ENCODE peak calls at places on chromosome 21, in seven cellular contexts. One of them, this sample, is unnamed.

GRCh38 chr21:46459356-46460112 is 843 bp downstream of the DIP2A start:
- DNase-seq in colonic mucosa: peak
- DNase-seq in lower leg skin: peak
- DNase-seq in AG04449: no peak
- DNase-seq in transverse colon: peak
- DNase-seq in prostate gland: peak
- DNase-seq in HCT116: no peak
- DNase-seq in this sample: no peak

GRCh38 chr21:31221051-31221450 is 123.0 kb downstream of the TIAM1 start:
- DNase-seq in colonic mucosa: no peak
- DNase-seq in lower leg skin: no peak
- DNase-seq in AG04449: no peak
- DNase-seq in transverse colon: no peak
- DNase-seq in prostate gland: no peak
- DNase-seq in HCT116: no peak
- DNase-seq in this sample: no peak

GRCh38 chr21:27149034-27149433 is 182.1 kb upstream of the ADAMTS5 start:
- DNase-seq in colonic mucosa: no peak
- DNase-seq in lower leg skin: no peak
- DNase-seq in AG04449: peak
- DNase-seq in transverse colon: no peak
- DNase-seq in prostate gland: no peak
- DNase-seq in HCT116: no peak
- DNase-seq in this sample: no peak

GRCh38 chr21:46434322-46434958 is 24.3 kb upstream of the DIP2A start:
- DNase-seq in colonic mucosa: no peak
- DNase-seq in lower leg skin: no peak
- DNase-seq in AG04449: no peak
- DNase-seq in transverse colon: no peak
- DNase-seq in prostate gland: no peak
- DNase-seq in HCT116: no peak
- DNase-seq in this sample: no peak

GRCh38 chr21:27795418-27795817 is 828.5 kb upstream of the ADAMTS5 start:
- DNase-seq in colonic mucosa: no peak
- DNase-seq in lower leg skin: no peak
- DNase-seq in AG04449: no peak
- DNase-seq in transverse colon: no peak
- DNase-seq in prostate gland: no peak
- DNase-seq in HCT116: no peak
- DNase-seq in this sample: no peak

GRCh38 chr21:36156815-36157670 is at the start of gene DOP1B:
- DNase-seq in colonic mucosa: peak
- DNase-seq in lower leg skin: peak
- DNase-seq in AG04449: no peak
- DNase-seq in transverse colon: peak
- DNase-seq in prostate gland: no peak
- DNase-seq in HCT116: no peak
- DNase-seq in this sample: no peak

GRCh38 chr21:32140212-32141008 is 138.4 kb downstream of the MIS18A start:
- DNase-seq in colonic mucosa: no peak
- DNase-seq in lower leg skin: no peak
- DNase-seq in AG04449: no peak
- DNase-seq in transverse colon: no peak
- DNase-seq in prostate gland: no peak
- DNase-seq in HCT116: no peak
- DNase-seq in this sample: no peak

GRCh38 chr21:38488640-38489282 is 9.5 kb downstream of the ERG start:
- DNase-seq in colonic mucosa: no peak
- DNase-seq in lower leg skin: no peak
- DNase-seq in AG04449: no peak
- DNase-seq in transverse colon: no peak
- DNase-seq in prostate gland: no peak
- DNase-seq in HCT116: no peak
- DNase-seq in this sample: no peak

GRCh38 chr21:43193651-43194302 is 25.0 kb downstream of the CRYAA start:
- DNase-seq in colonic mucosa: peak
- DNase-seq in lower leg skin: peak
- DNase-seq in AG04449: peak
- DNase-seq in transverse colon: no peak
- DNase-seq in prostate gland: peak
- DNase-seq in HCT116: no peak
- DNase-seq in this sample: no peak

GRCh38 chr21:33121715-33122475 is 52.0 kb downstream of the OLIG1 start:
- DNase-seq in colonic mucosa: no peak
- DNase-seq in lower leg skin: no peak
- DNase-seq in AG04449: no peak
- DNase-seq in transverse colon: no peak
- DNase-seq in prostate gland: peak
- DNase-seq in HCT116: peak
- DNase-seq in this sample: no peak

GRCh38 chr21:32278068-32278467 is 781 bp downstream of the MIS18A start:
- DNase-seq in colonic mucosa: no peak
- DNase-seq in lower leg skin: peak
- DNase-seq in AG04449: no peak
- DNase-seq in transverse colon: no peak
- DNase-seq in prostate gland: no peak
- DNase-seq in HCT116: no peak
- DNase-seq in this sample: no peak

GRCh38 chr21:26587621-26588260 is 14.7 kb upstream of the CYYR1 start:
- DNase-seq in colonic mucosa: no peak
- DNase-seq in lower leg skin: no peak
- DNase-seq in AG04449: peak
- DNase-seq in transverse colon: no peak
- DNase-seq in prostate gland: no peak
- DNase-seq in HCT116: no peak
- DNase-seq in this sample: no peak

GRCh38 chr21:33228455-33228854 is 1.3 kb upstream of the IFNAR2 start:
- DNase-seq in colonic mucosa: no peak
- DNase-seq in lower leg skin: no peak
- DNase-seq in AG04449: no peak
- DNase-seq in transverse colon: no peak
- DNase-seq in prostate gland: no peak
- DNase-seq in HCT116: no peak
- DNase-seq in this sample: no peak

GRCh38 chr21:32334980-32335471 is 36.4 kb downstream of the MRAP start:
- DNase-seq in colonic mucosa: no peak
- DNase-seq in lower leg skin: no peak
- DNase-seq in AG04449: no peak
- DNase-seq in transverse colon: no peak
- DNase-seq in prostate gland: no peak
- DNase-seq in HCT116: no peak
- DNase-seq in this sample: no peak

GRCh38 chr21:40176732-40177131 is 309.5 kb downstream of the PCP4 start:
- DNase-seq in colonic mucosa: no peak
- DNase-seq in lower leg skin: no peak
- DNase-seq in AG04449: no peak
- DNase-seq in transverse colon: no peak
- DNase-seq in prostate gland: no peak
- DNase-seq in HCT116: no peak
- DNase-seq in this sample: no peak

GRCh38 chr21:38048241-38048640 is 132.0 kb upstream of the KCNJ6 start:
- DNase-seq in colonic mucosa: no peak
- DNase-seq in lower leg skin: no peak
- DNase-seq in AG04449: no peak
- DNase-seq in transverse colon: no peak
- DNase-seq in prostate gland: peak
- DNase-seq in HCT116: no peak
- DNase-seq in this sample: peak

GRCh38 chr21:43194303-43195130 is 25.7 kb downstream of the CRYAA start:
- DNase-seq in colonic mucosa: peak
- DNase-seq in lower leg skin: peak
- DNase-seq in AG04449: no peak
- DNase-seq in transverse colon: no peak
- DNase-seq in prostate gland: peak
- DNase-seq in HCT116: no peak
- DNase-seq in this sample: no peak

GRCh38 chr21:36030581-36031189 is 29.6 kb downstream of the SETD4 start:
- DNase-seq in colonic mucosa: no peak
- DNase-seq in lower leg skin: no peak
- DNase-seq in AG04449: no peak
- DNase-seq in transverse colon: no peak
- DNase-seq in prostate gland: no peak
- DNase-seq in HCT116: no peak
- DNase-seq in this sample: no peak

GRCh38 chr21:17250651-17251294 is 262.1 kb upstream of the CXADR start:
- DNase-seq in colonic mucosa: no peak
- DNase-seq in lower leg skin: no peak
- DNase-seq in AG04449: no peak
- DNase-seq in transverse colon: no peak
- DNase-seq in prostate gland: no peak
- DNase-seq in HCT116: no peak
- DNase-seq in this sample: peak

GRCh38 chr21:19523066-19523465 is 1119.5 kb upstream of the TMPRSS15 start:
- DNase-seq in colonic mucosa: no peak
- DNase-seq in lower leg skin: no peak
- DNase-seq in AG04449: no peak
- DNase-seq in transverse colon: no peak
- DNase-seq in prostate gland: no peak
- DNase-seq in HCT116: no peak
- DNase-seq in this sample: no peak

GRCh38 chr21:38326899-38327298 is 70.1 kb downstream of the KCNJ15 start:
- DNase-seq in colonic mucosa: no peak
- DNase-seq in lower leg skin: no peak
- DNase-seq in AG04449: no peak
- DNase-seq in transverse colon: no peak
- DNase-seq in prostate gland: no peak
- DNase-seq in HCT116: no peak
- DNase-seq in this sample: no peak

DNA sequence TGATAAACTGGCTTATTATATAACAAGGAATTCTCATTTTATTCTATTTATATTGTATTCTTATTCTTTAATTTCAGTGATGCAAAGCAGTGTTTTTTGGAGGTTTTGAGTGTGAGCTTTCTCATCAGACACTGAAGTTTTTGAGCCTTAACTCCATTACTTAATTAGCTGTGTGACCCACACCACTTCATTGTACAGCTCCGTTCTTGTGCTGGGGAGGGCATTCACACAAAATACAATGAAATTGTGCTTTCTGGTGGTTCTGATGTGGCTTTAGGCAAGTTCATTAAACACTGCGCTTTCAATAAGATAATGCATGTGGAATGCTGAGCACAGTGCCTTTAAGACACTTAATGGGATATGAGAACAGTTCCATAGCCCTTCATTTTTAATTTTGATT is 102.7 kb upstream of the TPTE start:
- DNase-seq in colonic mucosa: no peak
- DNase-seq in lower leg skin: no peak
- DNase-seq in AG04449: no peak
- DNase-seq in transverse colon: no peak
- DNase-seq in prostate gland: no peak
- DNase-seq in HCT116: no peak
- DNase-seq in this sample: no peak
- H3K4me3 ChIP-seq in colonic mucosa: no peak
- H3K4me3 ChIP-seq in lower leg skin: no peak
- H3K4me3 ChIP-seq in AG04449: no peak
- H3K4me3 ChIP-seq in transverse colon: no peak
- H3K4me3 ChIP-seq in prostate gland: no peak
- H3K4me3 ChIP-seq in HCT116: no peak
- H3K4me3 ChIP-seq in this sample: no peak

DNA sequence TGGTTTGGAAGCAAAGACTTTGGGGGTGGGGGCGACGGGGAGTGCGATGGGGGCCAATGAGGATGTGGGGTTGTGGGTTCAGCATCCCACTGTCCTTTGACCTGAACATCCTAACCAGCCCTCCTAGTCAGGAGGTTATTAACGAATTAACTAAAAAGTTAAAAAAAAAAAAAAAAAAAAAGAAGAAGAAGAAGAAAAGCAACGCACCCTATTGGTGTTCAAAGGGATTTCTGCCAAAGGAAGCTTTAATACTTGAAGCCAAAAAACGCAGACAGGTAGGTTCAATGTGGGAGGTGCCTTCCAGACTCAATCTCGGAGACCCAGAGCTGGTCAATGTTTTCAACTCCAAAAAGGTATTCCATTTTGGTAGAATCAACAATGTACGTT is 2.2 kb downstream of the CLIC6 start:
- DNase-seq in colonic mucosa: no peak
- DNase-seq in lower leg skin: no peak
- DNase-seq in AG04449: no peak
- DNase-seq in transverse colon: no peak
- DNase-seq in prostate gland: no peak
- DNase-seq in HCT116: no peak
- DNase-seq in this sample: no peak
- TF ChIP-seq CTCF in colonic mucosa: no peak
- TF ChIP-seq CTCF in lower leg skin: no peak
- TF ChIP-seq CTCF in AG04449: no peak
- TF ChIP-seq CTCF in transverse colon: no peak
- TF ChIP-seq CTCF in prostate gland: no peak
- TF ChIP-seq CTCF in HCT116: no peak
- TF ChIP-seq CTCF in this sample: no peak

DNA sequence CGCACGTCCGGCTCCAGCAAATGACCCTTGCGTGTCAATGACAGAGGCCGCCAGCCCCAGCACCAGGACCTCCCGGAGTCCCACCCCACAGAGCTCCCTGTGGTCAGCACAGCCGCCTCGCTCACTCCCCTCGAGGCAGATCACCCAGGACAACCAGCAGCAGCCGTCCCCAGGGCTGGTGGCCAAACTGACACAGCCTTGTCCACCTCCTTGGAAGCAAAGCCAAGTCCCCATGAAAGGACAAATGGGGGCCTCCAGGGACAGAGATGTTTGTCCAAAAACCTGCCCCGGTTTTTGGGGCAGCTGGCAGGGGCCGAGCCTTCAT is 2.1 kb downstream of the KRTAP10-10 start:
- DNase-seq in colonic mucosa: no peak
- DNase-seq in lower leg skin: peak
- DNase-seq in AG04449: no peak
- DNase-seq in transverse colon: no peak
- DNase-seq in prostate gland: no peak
- DNase-seq in HCT116: no peak
- DNase-seq in this sample: no peak
- H3K4me3 ChIP-seq in colonic mucosa: no peak
- H3K4me3 ChIP-seq in lower leg skin: no peak
- H3K4me3 ChIP-seq in AG04449: no peak
- H3K4me3 ChIP-seq in transverse colon: no peak
- H3K4me3 ChIP-seq in prostate gland: no peak
- H3K4me3 ChIP-seq in HCT116: no peak
- H3K4me3 ChIP-seq in this sample: no peak

GRCh38 chr21:20877976-20878375 is 120.2 kb upstream of the NCAM2 start:
- DNase-seq in colonic mucosa: no peak
- DNase-seq in lower leg skin: no peak
- DNase-seq in AG04449: no peak
- DNase-seq in transverse colon: no peak
- DNase-seq in prostate gland: no peak
- DNase-seq in HCT116: no peak
- DNase-seq in this sample: no peak

GRCh38 chr21:20874202-20874601 is 124.0 kb upstream of the NCAM2 start:
- DNase-seq in colonic mucosa: no peak
- DNase-seq in lower leg skin: no peak
- DNase-seq in AG04449: no peak
- DNase-seq in transverse colon: no peak
- DNase-seq in prostate gland: no peak
- DNase-seq in HCT116: no peak
- DNase-seq in this sample: no peak

DNA sequence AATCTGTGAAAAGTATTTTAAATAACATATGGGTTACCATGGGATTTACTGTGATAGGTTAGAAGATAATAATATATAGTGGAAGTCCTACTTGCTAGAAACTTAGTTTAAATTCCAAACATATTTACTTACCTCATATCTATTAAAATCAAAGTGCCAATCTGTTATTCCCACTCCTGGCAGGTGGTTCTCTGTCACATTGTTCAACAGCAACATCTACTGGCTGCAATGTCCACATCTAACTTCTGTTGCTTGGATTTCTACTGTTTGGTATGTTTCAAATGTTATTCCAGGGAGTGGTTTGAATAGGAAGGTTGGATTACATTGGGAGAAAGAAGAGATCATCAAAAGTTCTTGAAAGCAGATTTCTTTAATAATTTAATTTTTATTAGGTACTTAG is 122.5 kb upstream of the NCAM2 start:
- DNase-seq in colonic mucosa: no peak
- DNase-seq in lower leg skin: no peak
- DNase-seq in AG04449: no peak
- DNase-seq in transverse colon: no peak
- DNase-seq in prostate gland: no peak
- DNase-seq in HCT116: no peak
- DNase-seq in this sample: no peak
- TF ChIP-seq CTCF in colonic mucosa: no peak
- TF ChIP-seq CTCF in lower leg skin: no peak
- TF ChIP-seq CTCF in AG04449: no peak
- TF ChIP-seq CTCF in transverse colon: no peak
- TF ChIP-seq CTCF in prostate gland: no peak
- TF ChIP-seq CTCF in HCT116: no peak
- TF ChIP-seq CTCF in this sample: peak

This sample was measured in LNCaP clone FGC.